ENCODE peak calls at places on chromosomes 7 and 10, in nine cellular contexts. D, X, N, U, S, K, W, Q and L are unnamed samples. For H3K4me1, the result is how much of the 10 kb centered on the place peaks cover.

GRCh38 chr10:12130237-12130872 is 878 bp downstream of the SEC61A2 start:
- DNase-seq in D (peak), X (no peak), N (no peak), U (no peak), S (no peak), K (peak), W (peak), Q (peak), L (peak)

GRCh38 chr7:133590795-133591194 is 337.9 kb downstream of the EXOC4 start:
- DNase-seq in D (no peak), X (no peak), N (no peak), U (no peak), S (no peak), K (no peak), W (no peak), Q (no peak), L (no peak)

GRCh38 chr10:68348265-68348741 is 15.6 kb upstream of the PBLD start:
- DNase-seq in D (peak), X (no peak), N (no peak), U (no peak), S (no peak), K (peak), W (peak), Q (peak), L (peak)

GRCh38 chr7:134696261-134696660 is 49.6 kb downstream of the BPGM start:
- DNase-seq in D (no peak), X (no peak), N (no peak), U (no peak), S (no peak), K (no peak), W (peak), Q (no peak), L (no peak)

GRCh38 chr10:17109475-17110207 is 20.0 kb downstream of the CUBN start:
- DNase-seq in D (no peak), X (no peak), N (no peak), U (no peak), S (no peak), K (peak), W (peak), Q (no peak), L (no peak)

GRCh38 chr7:158107806-158108205 is 479.8 kb downstream of the PTPRN2 start:
- DNase-seq in D (no peak), X (no peak), N (no peak), U (no peak), S (peak), K (no peak), W (no peak), Q (no peak), L (no peak)

GRCh38 chr10:53025172-53025651 is 252.6 kb upstream of the MBL2 start:
- DNase-seq in D (no peak), X (no peak), N (no peak), U (no peak), S (no peak), K (peak), W (peak), Q (no peak), L (no peak)

GRCh38 chr10:121168513-121169216 is 317.5 kb downstream of the WDR11 start:
- DNase-seq in D (no peak), X (no peak), N (no peak), U (no peak), S (no peak), K (no peak), W (no peak), Q (no peak), L (no peak)

GRCh38 chr10:130757271-130757670 is 554.2 kb downstream of the TCERG1L start:
- DNase-seq in D (no peak), X (no peak), N (peak), U (no peak), S (no peak), K (no peak), W (no peak), Q (no peak), L (no peak)

GRCh38 chr10:69218831-69219230 is 1.3 kb upstream of the HKDC1 start:
- DNase-seq in D (no peak), X (no peak), N (no peak), U (no peak), S (no peak), K (no peak), W (peak), Q (no peak), L (no peak)

GRCh38 chr10:60828489-60828852 is 50.2 kb downstream of the CDK1 start:
- DNase-seq in D (no peak), X (no peak), N (no peak), U (no peak), S (no peak), K (no peak), W (peak), Q (no peak), L (no peak)

GRCh38 chr7:74183653-74184450 is 9.7 kb downstream of the EIF4H start:
- DNase-seq in D (no peak), X (no peak), N (no peak), U (no peak), S (no peak), K (no peak), W (peak), Q (peak), L (no peak)

GRCh38 chr10:111295788-111296187 is 219.0 kb downstream of the ADRA2A start:
- DNase-seq in D (no peak), X (no peak), N (no peak), U (no peak), S (no peak), K (no peak), W (no peak), Q (no peak), L (no peak)

GRCh38 chr10:125451319-125451718 is 231.6 kb downstream of the TEX36 start:
- DNase-seq in D (no peak), X (no peak), N (no peak), U (no peak), S (no peak), K (no peak), W (no peak), Q (no peak), L (no peak)

GRCh38 chr7:124031919-124032318 is 948 bp downstream of the TMEM229A start:
- DNase-seq in D (no peak), X (no peak), N (no peak), U (no peak), S (no peak), K (no peak), W (no peak), Q (no peak), L (no peak)

GRCh38 chr7:75948179-75948578 is 33.2 kb downstream of the POR start:
- DNase-seq in D (no peak), X (no peak), N (no peak), U (no peak), S (no peak), K (no peak), W (no peak), Q (no peak), L (no peak)

GRCh38 chr7:5419523-5420107 is 4.0 kb downstream of the TNRC18 start:
- DNase-seq in D (no peak), X (no peak), N (no peak), U (no peak), S (no peak), K (no peak), W (peak), Q (no peak), L (no peak)

GRCh38 chr10:11875499-11876281 is 52.5 kb downstream of the PROSER2 start:
- DNase-seq in D (no peak), X (no peak), N (peak), U (peak), S (peak), K (peak), W (peak), Q (peak), L (peak)

GRCh38 chr7:36777855-36778254 is 53.6 kb upstream of the AOAH start:
- DNase-seq in D (no peak), X (no peak), N (no peak), U (no peak), S (no peak), K (no peak), W (no peak), Q (no peak), L (no peak)
- H3K27ac ChIP-seq in D (peak), X (no peak), N (no peak), U (no peak), S (no peak), K (no peak), W (no peak), Q (no peak), L (no peak)

GRCh38 chr10:29736325-29737208 is 101.8 kb upstream of the SVIL start:
- DNase-seq in D (peak), X (no peak), N (peak), U (no peak), S (peak), K (peak), W (peak), Q (peak), L (peak)

GRCh38 chr10:29734640-29734979 is 99.8 kb upstream of the SVIL start:
- DNase-seq in D (no peak), X (no peak), N (no peak), U (no peak), S (no peak), K (peak), W (no peak), Q (no peak), L (no peak)

GRCh38 chr10:29735628-29736324 is 101.0 kb upstream of the SVIL start:
- DNase-seq in D (peak), X (peak), N (peak), U (peak), S (peak), K (peak), W (peak), Q (peak), L (peak)

GRCh38 chr10:29734980-29735627 is 100.3 kb upstream of the SVIL start:
- DNase-seq in D (peak), X (no peak), N (peak), U (no peak), S (peak), K (peak), W (peak), Q (peak), L (peak)

DNA sequence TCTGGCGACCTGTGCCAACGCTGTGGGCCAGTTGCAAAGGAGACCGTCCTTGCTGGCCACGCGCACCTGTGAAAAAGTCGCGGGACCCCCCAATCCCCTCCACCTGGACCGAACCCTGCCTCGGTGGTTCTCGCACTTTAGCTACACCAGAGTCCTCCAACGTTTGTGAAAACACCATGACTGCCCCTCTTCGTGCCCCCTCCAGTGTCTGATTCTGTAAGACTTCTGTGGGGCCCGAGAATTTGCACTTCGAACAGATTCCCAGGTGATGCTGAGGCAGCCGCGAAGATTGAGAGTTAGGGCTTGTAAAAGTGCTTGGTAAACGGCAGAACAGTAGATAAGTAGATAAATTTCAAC is 102.4 kb upstream of the SVIL start:
- DNase-seq in D (no peak), X (no peak), N (no peak), U (no peak), S (no peak), K (no peak), W (no peak), Q (no peak), L (no peak)
- H3K4me3 ChIP-seq in D (no peak), X (peak), N (peak), U (peak), S (peak), K (no peak), W (peak), Q (no peak), L (peak)

DNA sequence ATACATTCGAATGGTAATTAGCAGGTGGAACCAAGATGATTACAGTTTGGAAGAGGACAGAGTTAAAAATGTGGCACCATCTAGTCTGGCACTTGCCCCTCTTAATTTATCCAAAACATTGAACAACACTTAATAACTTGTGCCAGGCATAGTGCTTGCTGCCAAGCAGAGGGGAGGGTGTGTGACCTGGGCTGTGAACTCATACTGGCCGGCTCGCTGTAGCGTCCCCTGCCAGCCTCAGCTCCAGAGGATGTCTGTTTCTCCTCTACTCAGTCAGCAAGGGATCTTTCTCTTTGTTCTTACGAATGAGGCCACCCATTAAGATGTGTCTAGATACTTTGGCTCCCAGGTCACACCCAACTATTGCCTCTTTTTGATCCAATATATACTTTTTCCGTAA is 179.4 kb upstream of the INHBA start:
- DNase-seq in D (no peak), X (no peak), N (no peak), U (no peak), S (no peak), K (no peak), W (no peak), Q (no peak), L (no peak)
- H3K4me1 ChIP-seq in D (under half), X (under half), N (under half), U (under half), S (under half), K (under half), W (under half), Q (under half), L (under half)

GRCh38 chr10:100339236-100339635 is 7.8 kb upstream of the SCD start:
- DNase-seq in D (no peak), X (no peak), N (no peak), U (no peak), S (no peak), K (no peak), W (no peak), Q (no peak), L (no peak)
- H3K27ac ChIP-seq in D (no peak), X (no peak), N (no peak), U (no peak), S (no peak), K (no peak), W (no peak), Q (no peak), L (no peak)

GRCh38 chr7:100966542-100967291 is 2.6 kb upstream of the MUC12 start:
- DNase-seq in D (no peak), X (no peak), N (peak), U (no peak), S (no peak), K (no peak), W (no peak), Q (peak), L (no peak)
- H3K4me3 ChIP-seq in D (peak), X (peak), N (peak), U (peak), S (peak), K (no peak), W (peak), Q (no peak), L (no peak)

DNA sequence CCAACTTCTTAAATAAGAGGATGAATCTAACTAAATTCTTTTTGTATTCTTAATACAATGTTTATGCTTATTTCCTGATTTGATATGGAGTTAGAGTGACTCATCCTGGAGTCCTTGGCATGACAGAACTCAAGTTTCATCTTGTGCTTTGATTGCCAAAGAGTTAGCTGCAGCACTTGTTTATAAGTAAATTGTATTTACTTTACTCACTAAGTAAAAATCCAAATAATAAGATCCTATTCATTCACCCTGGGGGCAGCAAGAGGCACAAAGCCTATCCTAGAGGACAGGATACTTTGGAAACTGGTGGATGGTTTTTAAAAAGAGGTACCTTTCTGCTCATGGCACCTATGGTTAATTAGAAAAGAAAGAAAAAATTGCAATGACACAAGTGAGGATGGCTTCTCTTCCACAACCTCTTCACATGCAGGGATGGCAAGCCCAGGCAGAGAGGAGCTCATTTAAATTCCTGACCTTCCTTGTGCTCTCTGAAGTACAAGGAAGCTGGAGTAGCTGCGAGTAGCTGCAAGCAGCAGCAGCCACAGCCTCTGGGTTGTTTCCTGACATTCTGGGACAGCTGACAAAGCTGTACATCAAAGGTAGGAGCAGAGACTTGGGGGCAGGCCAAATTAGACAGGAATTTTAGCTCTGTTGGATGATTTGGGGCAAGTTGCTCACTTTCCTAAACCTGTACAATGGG is 28.5 kb upstream of the CROT start:
- DNase-seq in D (no peak), X (no peak), N (no peak), U (no peak), S (no peak), K (peak), W (peak), Q (no peak), L (peak)
- H3K4me1 ChIP-seq in D (under half), X (under half), N (under half), U (under half), S (under half), K (under half), W (under half), Q (under half), L (under half)

GRCh38 chr7:93316730-93317129 is 84.6 kb downstream of the VPS50 start:
- DNase-seq in D (no peak), X (no peak), N (no peak), U (no peak), S (no peak), K (no peak), W (no peak), Q (no peak), L (no peak)
- H3K27ac ChIP-seq in D (no peak), X (no peak), N (no peak), U (no peak), S (no peak), K (no peak), W (no peak), Q (no peak), L (no peak)

GRCh38 chr7:86643478-86644281 is at the start of gene GRM3:
- DNase-seq in D (no peak), X (no peak), N (no peak), U (no peak), S (no peak), K (no peak), W (no peak), Q (no peak), L (peak)
- H3K4me3 ChIP-seq in D (no peak), X (peak), N (peak), U (peak), S (peak), K (no peak), W (no peak), Q (no peak), L (no peak)

GRCh38 chr10:23540401-23540800 is 101.5 kb downstream of the OTUD1 start:
- DNase-seq in D (no peak), X (no peak), N (no peak), U (no peak), S (no peak), K (no peak), W (no peak), Q (no peak), L (no peak)
- H3K4me1 ChIP-seq in D (under half), X (under half), N (under half), U (under half), S (under half), K (under half), W (under half), Q (under half), L (under half)